ENCODE peak calls at places on chromosomes 2 and 18, in six cellular contexts. R is psoas muscle, Q is mucosa of descending colon, B is right lobe of liver, Z is colonic mucosa, L is heart left ventricle. I is an unnamed sample. For H3K9me3 and H3K36me3, the result is how much of the 10 kb centered on the place peaks cover.

GRCh38 chr2:153105829-153106578 is 372.6 kb downstream of the RPRM start:
- DNase-seq in R (no peak), Q (no peak), B (no peak), Z (no peak), L (no peak), I (no peak)

GRCh38 chr2:18824915-18825314 is 235.5 kb upstream of the NT5C1B start:
- DNase-seq in R (no peak), Q (no peak), B (no peak), Z (no peak), L (no peak), I (no peak)

GRCh38 chr2:96119981-96120720 is 3.8 kb upstream of the ADRA2B start:
- DNase-seq in R (no peak), Q (peak), B (no peak), Z (no peak), L (no peak), I (peak)

GRCh38 chr2:145230546-145230945 is 710.6 kb upstream of the ZEB2 start:
- DNase-seq in R (no peak), Q (no peak), B (no peak), Z (no peak), L (no peak), I (no peak)

GRCh38 chr2:231384970-231385369 is 10.5 kb upstream of the B3GNT7 start:
- DNase-seq in R (no peak), Q (no peak), B (no peak), Z (no peak), L (no peak), I (no peak)

GRCh38 chr2:15782009-15782751 is 158.2 kb upstream of the MYCN start:
- DNase-seq in R (no peak), Q (no peak), B (peak), Z (no peak), L (no peak), I (no peak)

GRCh38 chr2:188199716-188200128 is 92.0 kb upstream of the GULP1 start:
- DNase-seq in R (no peak), Q (no peak), B (no peak), Z (no peak), L (no peak), I (no peak)

GRCh38 chr2:72770879-72771461 is 54.9 kb downstream of the EXOC6B start:
- DNase-seq in R (no peak), Q (no peak), B (no peak), Z (peak), L (no peak), I (no peak)

GRCh38 chr18:44744206-44745180 is 63.8 kb downstream of the SETBP1 start:
- DNase-seq in R (peak), Q (peak), B (no peak), Z (no peak), L (peak), I (peak)

GRCh38 chr18:36064027-36064808 is 3.1 kb downstream of the RPRD1A start:
- DNase-seq in R (no peak), Q (no peak), B (no peak), Z (no peak), L (no peak), I (no peak)

GRCh38 chr18:45920367-45920766 is 46.8 kb downstream of the EPG5 start:
- DNase-seq in R (peak), Q (peak), B (peak), Z (peak), L (peak), I (peak)

GRCh38 chr2:74952575-74952974 is 5.9 kb upstream of the POLE4 start:
- DNase-seq in R (no peak), Q (no peak), B (no peak), Z (no peak), L (no peak), I (no peak)
- H3K9me3 ChIP-seq in R (under half), Q (under half), B (under half), Z (under half), L (under half), I (under half)

DNA sequence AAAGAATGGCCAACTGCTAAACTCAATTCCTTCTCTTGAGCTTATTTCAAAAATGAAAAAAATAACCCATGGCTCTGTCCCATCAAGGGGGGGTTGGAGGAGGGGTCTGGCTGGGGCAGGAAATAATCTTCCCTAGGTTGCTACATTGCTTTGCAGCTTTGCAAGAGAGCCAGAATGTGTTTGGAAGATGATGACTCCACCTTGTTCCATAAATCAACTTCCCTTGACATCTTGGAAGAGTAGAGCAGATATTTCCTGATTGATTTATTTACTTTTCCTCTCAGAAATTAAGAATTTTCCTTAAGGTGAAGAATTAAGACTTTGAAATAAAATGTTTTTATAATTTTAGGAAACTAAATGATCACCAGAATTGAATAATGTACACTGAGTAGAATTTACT is 41.3 kb downstream of the ESCO1 start:
- DNase-seq in R (no peak), Q (no peak), B (no peak), Z (no peak), L (no peak), I (no peak)
- H3K36me3 ChIP-seq in R (half or more), Q (under half), B (under half), Z (under half), L (under half), I (under half)

DNA sequence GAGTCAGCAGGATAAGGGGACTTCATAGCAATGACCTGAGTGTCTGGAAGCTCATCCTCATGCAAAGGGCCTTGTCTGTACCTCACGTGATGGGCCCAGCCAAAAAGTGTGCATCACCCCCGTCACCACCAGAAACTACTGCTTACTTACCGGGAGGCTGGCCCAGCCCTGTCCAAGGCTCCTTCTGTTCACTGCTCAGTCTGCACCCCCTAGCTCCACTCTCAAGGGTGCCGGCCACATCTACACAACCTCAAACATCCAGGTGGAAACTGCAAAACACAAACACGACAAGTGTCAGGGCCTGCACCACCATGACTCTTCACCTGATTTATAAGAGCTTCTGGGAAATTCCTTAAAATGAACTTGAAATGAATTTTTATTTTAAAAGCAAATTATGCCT is 55.1 kb downstream of the ADD2 start:
- DNase-seq in R (no peak), Q (no peak), B (no peak), Z (no peak), L (no peak), I (no peak)
- H3K9me3 ChIP-seq in R (under half), Q (under half), B (under half), Z (under half), L (under half), I (under half)

GRCh38 chr2:17680119-17680518 is 73.5 kb downstream of the SMC6 start:
- DNase-seq in R (no peak), Q (no peak), B (no peak), Z (no peak), L (no peak), I (no peak)
- H3K36me3 ChIP-seq in R (half or more), Q (under half), B (under half), Z (under half), L (under half), I (under half)

GRCh38 chr2:177796644-177797415 is 275.7 kb downstream of the PDE11A start:
- DNase-seq in R (no peak), Q (no peak), B (no peak), Z (no peak), L (peak), I (no peak)
- H3K9me3 ChIP-seq in R (under half), Q (under half), B (under half), Z (under half), L (under half), I (under half)

GRCh38 chr2:134946073-134946472 is 27.5 kb downstream of the CCNT2 start:
- DNase-seq in R (no peak), Q (no peak), B (no peak), Z (no peak), L (no peak), I (no peak)
- H3K36me3 ChIP-seq in R (half or more), Q (under half), B (under half), Z (under half), L (under half), I (under half)

GRCh38 chr2:95018861-95019550 is 6.5 kb upstream of the MAL start:
- DNase-seq in R (no peak), Q (peak), B (no peak), Z (no peak), L (no peak), I (no peak)
- H3K9me3 ChIP-seq in R (under half), Q (under half), B (under half), Z (under half), L (under half), I (under half)

I was measured in aorta.